ENCODE peak calls at places on chromosomes 3 and 15, in eight cellular contexts. One of them, this sample, is unnamed.
A peak's percentile ranks its signal among the peaks of the same experiment; 100 is the strongest.

GRCh38 chr3:172213765-172214358 is 174.5 kb downstream of the FNDC3B start:
- DNase-seq in adrenal gland: no peak
- DNase-seq in endothelial cell of umbilical vein: no peak
- DNase-seq in anterior cingulate cortex: no peak
- DNase-seq in naive thymus-derived CD4-positive, alpha-beta T cell: no peak
- DNase-seq in left kidney: no peak
- DNase-seq in hippocampal formation: no peak
- DNase-seq in activated CD8-positive, alpha-beta memory T cell treated with anti-CD3 and anti-CD28 coated beads, Interleukin-2, amount 50 U/mL, for 48 hours: no peak
- DNase-seq in this sample: no peak

GRCh38 chr3:117532268-117532667 is 822.7 kb downstream of the TUSC7 start:
- DNase-seq in adrenal gland: no peak
- DNase-seq in activated CD8-positive, alpha-beta memory T cell treated with anti-CD3 and anti-CD28 coated beads, Interleukin-2, amount 50 U/mL, for 48 hours: no peak
- DNase-seq in left kidney: no peak
- DNase-seq in anterior cingulate cortex: no peak
- DNase-seq in endothelial cell of umbilical vein: no peak
- DNase-seq in hippocampal formation: no peak
- DNase-seq in naive thymus-derived CD4-positive, alpha-beta T cell: no peak
- DNase-seq in this sample: no peak

GRCh38 chr3:38960953-38961622 is 90.7 kb downstream of the SCN11A start:
- DNase-seq in activated CD8-positive, alpha-beta memory T cell treated with anti-CD3 and anti-CD28 coated beads, Interleukin-2, amount 50 U/mL, for 48 hours: no peak
- DNase-seq in endothelial cell of umbilical vein: peak; percentile 57
- DNase-seq in naive thymus-derived CD4-positive, alpha-beta T cell: no peak
- DNase-seq in anterior cingulate cortex: no peak
- DNase-seq in left kidney: peak; percentile 49
- DNase-seq in adrenal gland: peak; percentile 21
- DNase-seq in hippocampal formation: peak; percentile 14
- DNase-seq in this sample: no peak

GRCh38 chr3:38003817-38004414 is 13.3 kb downstream of the VILL start:
- DNase-seq in naive thymus-derived CD4-positive, alpha-beta T cell: no peak
- DNase-seq in anterior cingulate cortex: no peak
- DNase-seq in adrenal gland: no peak
- DNase-seq in hippocampal formation: no peak
- DNase-seq in left kidney: no peak
- DNase-seq in activated CD8-positive, alpha-beta memory T cell treated with anti-CD3 and anti-CD28 coated beads, Interleukin-2, amount 50 U/mL, for 48 hours: no peak
- DNase-seq in endothelial cell of umbilical vein: no peak
- DNase-seq in this sample: no peak

GRCh38 chr3:71208273-71209095 is 375.0 kb downstream of the FOXP1 start:
- DNase-seq in left kidney: peak; percentile 73
- DNase-seq in naive thymus-derived CD4-positive, alpha-beta T cell: no peak
- DNase-seq in hippocampal formation: no peak
- DNase-seq in endothelial cell of umbilical vein: no peak
- DNase-seq in adrenal gland: no peak
- DNase-seq in anterior cingulate cortex: no peak
- DNase-seq in activated CD8-positive, alpha-beta memory T cell treated with anti-CD3 and anti-CD28 coated beads, Interleukin-2, amount 50 U/mL, for 48 hours: no peak
- DNase-seq in this sample: no peak

GRCh38 chr3:61417352-61417751 is 144.0 kb upstream of the PTPRG start:
- DNase-seq in activated CD8-positive, alpha-beta memory T cell treated with anti-CD3 and anti-CD28 coated beads, Interleukin-2, amount 50 U/mL, for 48 hours: no peak
- DNase-seq in adrenal gland: no peak
- DNase-seq in naive thymus-derived CD4-positive, alpha-beta T cell: no peak
- DNase-seq in hippocampal formation: no peak
- DNase-seq in left kidney: no peak
- DNase-seq in anterior cingulate cortex: no peak
- DNase-seq in endothelial cell of umbilical vein: no peak
- DNase-seq in this sample: no peak

GRCh38 chr15:77107531-77108355 is 36.8 kb upstream of the TSPAN3 start:
- DNase-seq in naive thymus-derived CD4-positive, alpha-beta T cell: no peak
- DNase-seq in adrenal gland: peak; percentile 48
- DNase-seq in left kidney: peak; percentile 96
- DNase-seq in endothelial cell of umbilical vein: peak; percentile 53
- DNase-seq in anterior cingulate cortex: no peak
- DNase-seq in hippocampal formation: no peak
- DNase-seq in activated CD8-positive, alpha-beta memory T cell treated with anti-CD3 and anti-CD28 coated beads, Interleukin-2, amount 50 U/mL, for 48 hours: peak; percentile 58
- DNase-seq in this sample: peak; percentile 24

GRCh38 chr15:48541659-48542334 is 103.7 kb downstream of the FBN1 start:
- DNase-seq in naive thymus-derived CD4-positive, alpha-beta T cell: no peak
- DNase-seq in left kidney: no peak
- DNase-seq in hippocampal formation: no peak
- DNase-seq in endothelial cell of umbilical vein: peak; percentile 27
- DNase-seq in adrenal gland: peak; percentile 25
- DNase-seq in activated CD8-positive, alpha-beta memory T cell treated with anti-CD3 and anti-CD28 coated beads, Interleukin-2, amount 50 U/mL, for 48 hours: no peak
- DNase-seq in anterior cingulate cortex: no peak
- DNase-seq in this sample: no peak

GRCh38 chr3:2837233-2837632 is 272.9 kb downstream of the IL5RA start:
- DNase-seq in left kidney: peak; percentile 19
- DNase-seq in anterior cingulate cortex: no peak
- DNase-seq in naive thymus-derived CD4-positive, alpha-beta T cell: no peak
- DNase-seq in endothelial cell of umbilical vein: no peak
- DNase-seq in hippocampal formation: no peak
- DNase-seq in activated CD8-positive, alpha-beta memory T cell treated with anti-CD3 and anti-CD28 coated beads, Interleukin-2, amount 50 U/mL, for 48 hours: no peak
- DNase-seq in adrenal gland: no peak
- DNase-seq in this sample: no peak

GRCh38 chr15:50828610-50829206 is 63.2 kb upstream of the SPPL2A start:
- DNase-seq in naive thymus-derived CD4-positive, alpha-beta T cell: no peak
- DNase-seq in left kidney: peak; percentile 69
- DNase-seq in activated CD8-positive, alpha-beta memory T cell treated with anti-CD3 and anti-CD28 coated beads, Interleukin-2, amount 50 U/mL, for 48 hours: no peak
- DNase-seq in endothelial cell of umbilical vein: no peak
- DNase-seq in adrenal gland: no peak
- DNase-seq in anterior cingulate cortex: no peak
- DNase-seq in hippocampal formation: no peak
- DNase-seq in this sample: no peak

GRCh38 chr3:11300970-11301369 is 28.8 kb downstream of the ATG7 start:
- DNase-seq in activated CD8-positive, alpha-beta memory T cell treated with anti-CD3 and anti-CD28 coated beads, Interleukin-2, amount 50 U/mL, for 48 hours: no peak
- DNase-seq in hippocampal formation: no peak
- DNase-seq in anterior cingulate cortex: no peak
- DNase-seq in left kidney: peak; percentile 23
- DNase-seq in adrenal gland: no peak
- DNase-seq in endothelial cell of umbilical vein: no peak
- DNase-seq in naive thymus-derived CD4-positive, alpha-beta T cell: no peak
- DNase-seq in this sample: no peak

GRCh38 chr3:16200411-16200810 is 25.9 kb downstream of the GALNT15 start:
- DNase-seq in hippocampal formation: no peak
- DNase-seq in activated CD8-positive, alpha-beta memory T cell treated with anti-CD3 and anti-CD28 coated beads, Interleukin-2, amount 50 U/mL, for 48 hours: no peak
- DNase-seq in anterior cingulate cortex: no peak
- DNase-seq in adrenal gland: no peak
- DNase-seq in naive thymus-derived CD4-positive, alpha-beta T cell: no peak
- DNase-seq in endothelial cell of umbilical vein: no peak
- DNase-seq in left kidney: no peak
- DNase-seq in this sample: no peak

GRCh38 chr15:101451192-101451799 is 38.2 kb downstream of the PCSK6 start:
- DNase-seq in adrenal gland: peak; percentile 77
- DNase-seq in endothelial cell of umbilical vein: no peak
- DNase-seq in hippocampal formation: peak; percentile 23
- DNase-seq in left kidney: peak; percentile 71
- DNase-seq in anterior cingulate cortex: no peak
- DNase-seq in naive thymus-derived CD4-positive, alpha-beta T cell: no peak
- DNase-seq in activated CD8-positive, alpha-beta memory T cell treated with anti-CD3 and anti-CD28 coated beads, Interleukin-2, amount 50 U/mL, for 48 hours: no peak
- DNase-seq in this sample: no peak

GRCh38 chr3:134974621-134975020 is 179.6 kb downstream of the EPHB1 start:
- DNase-seq in naive thymus-derived CD4-positive, alpha-beta T cell: no peak
- DNase-seq in activated CD8-positive, alpha-beta memory T cell treated with anti-CD3 and anti-CD28 coated beads, Interleukin-2, amount 50 U/mL, for 48 hours: no peak
- DNase-seq in adrenal gland: no peak
- DNase-seq in hippocampal formation: no peak
- DNase-seq in left kidney: no peak
- DNase-seq in endothelial cell of umbilical vein: no peak
- DNase-seq in anterior cingulate cortex: no peak
- DNase-seq in this sample: no peak

GRCh38 chr3:52216585-52217408 is 8.6 kb downstream of the TLR9 start:
- DNase-seq in activated CD8-positive, alpha-beta memory T cell treated with anti-CD3 and anti-CD28 coated beads, Interleukin-2, amount 50 U/mL, for 48 hours: peak; percentile 68
- DNase-seq in left kidney: peak; percentile 71
- DNase-seq in adrenal gland: peak; percentile 78
- DNase-seq in endothelial cell of umbilical vein: peak; percentile 96
- DNase-seq in naive thymus-derived CD4-positive, alpha-beta T cell: peak; percentile 59
- DNase-seq in hippocampal formation: no peak
- DNase-seq in anterior cingulate cortex: no peak
- DNase-seq in this sample: no peak

GRCh38 chr15:81295466-81296145 is 28.3 kb downstream of the STARD5 start:
- DNase-seq in left kidney: no peak
- DNase-seq in adrenal gland: no peak
- DNase-seq in anterior cingulate cortex: no peak
- DNase-seq in activated CD8-positive, alpha-beta memory T cell treated with anti-CD3 and anti-CD28 coated beads, Interleukin-2, amount 50 U/mL, for 48 hours: no peak
- DNase-seq in naive thymus-derived CD4-positive, alpha-beta T cell: no peak
- DNase-seq in endothelial cell of umbilical vein: no peak
- DNase-seq in hippocampal formation: no peak
- DNase-seq in this sample: no peak

GRCh38 chr15:70505411-70505919 is 257.9 kb downstream of the UACA start:
- DNase-seq in adrenal gland: no peak
- DNase-seq in hippocampal formation: no peak
- DNase-seq in naive thymus-derived CD4-positive, alpha-beta T cell: no peak
- DNase-seq in endothelial cell of umbilical vein: peak; percentile 59
- DNase-seq in left kidney: no peak
- DNase-seq in activated CD8-positive, alpha-beta memory T cell treated with anti-CD3 and anti-CD28 coated beads, Interleukin-2, amount 50 U/mL, for 48 hours: no peak
- DNase-seq in anterior cingulate cortex: no peak
- DNase-seq in this sample: no peak

GRCh38 chr3:129343643-129344360 is 65.1 kb downstream of the HMCES start:
- DNase-seq in activated CD8-positive, alpha-beta memory T cell treated with anti-CD3 and anti-CD28 coated beads, Interleukin-2, amount 50 U/mL, for 48 hours: peak; percentile 74
- DNase-seq in adrenal gland: peak; percentile 46
- DNase-seq in hippocampal formation: no peak
- DNase-seq in left kidney: peak; percentile 72
- DNase-seq in endothelial cell of umbilical vein: no peak
- DNase-seq in anterior cingulate cortex: no peak
- DNase-seq in naive thymus-derived CD4-positive, alpha-beta T cell: no peak
- DNase-seq in this sample: no peak

GRCh38 chr3:37703633-37704032 is 158.0 kb upstream of the CTDSPL start:
- DNase-seq in naive thymus-derived CD4-positive, alpha-beta T cell: no peak
- DNase-seq in activated CD8-positive, alpha-beta memory T cell treated with anti-CD3 and anti-CD28 coated beads, Interleukin-2, amount 50 U/mL, for 48 hours: no peak
- DNase-seq in endothelial cell of umbilical vein: peak; percentile 18
- DNase-seq in anterior cingulate cortex: no peak
- DNase-seq in adrenal gland: no peak
- DNase-seq in hippocampal formation: no peak
- DNase-seq in left kidney: peak; percentile 43
- DNase-seq in this sample: no peak

GRCh38 chr3:120021523-120021922 is 72.7 kb downstream of the GSK3B start:
- DNase-seq in activated CD8-positive, alpha-beta memory T cell treated with anti-CD3 and anti-CD28 coated beads, Interleukin-2, amount 50 U/mL, for 48 hours: no peak
- DNase-seq in naive thymus-derived CD4-positive, alpha-beta T cell: no peak
- DNase-seq in hippocampal formation: no peak
- DNase-seq in adrenal gland: no peak
- DNase-seq in anterior cingulate cortex: no peak
- DNase-seq in endothelial cell of umbilical vein: no peak
- DNase-seq in left kidney: no peak
- DNase-seq in this sample: no peak

GRCh38 chr3:133575121-133575520 is 1.6 kb downstream of the CDV3 start:
- DNase-seq in anterior cingulate cortex: no peak
- DNase-seq in left kidney: peak; percentile 15
- DNase-seq in endothelial cell of umbilical vein: peak; percentile 21
- DNase-seq in adrenal gland: no peak
- DNase-seq in activated CD8-positive, alpha-beta memory T cell treated with anti-CD3 and anti-CD28 coated beads, Interleukin-2, amount 50 U/mL, for 48 hours: no peak
- DNase-seq in naive thymus-derived CD4-positive, alpha-beta T cell: no peak
- DNase-seq in hippocampal formation: no peak
- DNase-seq in this sample: no peak

GRCh38 chr15:48395532-48396011 is 64.3 kb downstream of the DUT start:
- DNase-seq in endothelial cell of umbilical vein: no peak
- DNase-seq in left kidney: no peak
- DNase-seq in anterior cingulate cortex: no peak
- DNase-seq in hippocampal formation: no peak
- DNase-seq in naive thymus-derived CD4-positive, alpha-beta T cell: no peak
- DNase-seq in adrenal gland: no peak
- DNase-seq in activated CD8-positive, alpha-beta memory T cell treated with anti-CD3 and anti-CD28 coated beads, Interleukin-2, amount 50 U/mL, for 48 hours: no peak
- DNase-seq in this sample: no peak

GRCh38 chr3:107699682-107700081 is 176.9 kb downstream of the BBX start:
- DNase-seq in left kidney: no peak
- DNase-seq in hippocampal formation: no peak
- DNase-seq in endothelial cell of umbilical vein: no peak
- DNase-seq in naive thymus-derived CD4-positive, alpha-beta T cell: no peak
- DNase-seq in adrenal gland: no peak
- DNase-seq in activated CD8-positive, alpha-beta memory T cell treated with anti-CD3 and anti-CD28 coated beads, Interleukin-2, amount 50 U/mL, for 48 hours: no peak
- DNase-seq in anterior cingulate cortex: no peak
- DNase-seq in this sample: no peak

GRCh38 chr3:128508852-128509251 is 15.9 kb upstream of the GATA2 start:
- DNase-seq in left kidney: no peak
- DNase-seq in hippocampal formation: no peak
- DNase-seq in endothelial cell of umbilical vein: no peak
- DNase-seq in activated CD8-positive, alpha-beta memory T cell treated with anti-CD3 and anti-CD28 coated beads, Interleukin-2, amount 50 U/mL, for 48 hours: no peak
- DNase-seq in adrenal gland: no peak
- DNase-seq in naive thymus-derived CD4-positive, alpha-beta T cell: no peak
- DNase-seq in anterior cingulate cortex: no peak
- DNase-seq in this sample: no peak

GRCh38 chr3:86814918-86815655 is 175.9 kb downstream of the VGLL3 start:
- DNase-seq in adrenal gland: no peak
- DNase-seq in hippocampal formation: no peak
- DNase-seq in left kidney: peak; percentile 10
- DNase-seq in anterior cingulate cortex: no peak
- DNase-seq in endothelial cell of umbilical vein: no peak
- DNase-seq in naive thymus-derived CD4-positive, alpha-beta T cell: no peak
- DNase-seq in activated CD8-positive, alpha-beta memory T cell treated with anti-CD3 and anti-CD28 coated beads, Interleukin-2, amount 50 U/mL, for 48 hours: no peak
- DNase-seq in this sample: no peak